ENCODE peak calls at places on chromosomes 6 and 20, in eight cellular contexts. Z, C, K, N, A, B, X and Q are unnamed samples.

GRCh38 chr6:14889172-14889571 is 356.7 kb upstream of the JARID2 start:
- DNase-seq in C (no peak), A (peak; percentile 81), Z (no peak), N (no peak), B (no peak), K (peak; percentile 36), X (no peak), Q (peak; percentile 34)

GRCh38 chr20:53917145-53918009 is 153.0 kb downstream of the BCAS1 start:
- DNase-seq in A (peak; percentile 76), Z (no peak), N (peak; percentile 80), K (peak; percentile 63), B (no peak), X (no peak), C (no peak), Q (peak; percentile 77)

GRCh38 chr6:30837870-30838269 is 46.4 kb upstream of the DDR1 start:
- DNase-seq in C (no peak), K (no peak), A (peak; percentile 32), B (no peak), N (no peak), Z (no peak), X (no peak), Q (no peak)

GRCh38 chr6:25005010-25005409 is 69.2 kb upstream of the RIPOR2 start:
- DNase-seq in X (no peak), Z (no peak), A (no peak), C (no peak), N (no peak), B (no peak), K (no peak), Q (no peak)

GRCh38 chr6:382883-383420 is 8.6 kb upstream of the IRF4 start:
- DNase-seq in C (no peak), A (no peak), B (no peak), K (no peak), X (no peak), Z (no peak), N (peak; percentile 55), Q (no peak)

GRCh38 chr6:85498596-85499258 is 48.8 kb downstream of the NT5E start:
- DNase-seq in C (no peak), A (peak; percentile 91), K (no peak), X (no peak), N (no peak), Z (no peak), B (no peak), Q (peak; percentile 33)

GRCh38 chr6:87154641-87155271 is 609 bp upstream of the ZNF292 start:
- DNase-seq in Z (no peak), X (no peak), A (peak; percentile 59), K (peak; percentile 84), N (no peak), B (peak; percentile 59), C (peak; percentile 89), Q (peak; percentile 83)

GRCh38 chr6:142822383-142822782 is 122.6 kb downstream of the HIVEP2 start:
- DNase-seq in A (no peak), Z (no peak), X (no peak), C (no peak), N (no peak), K (no peak), B (no peak), Q (no peak)

GRCh38 chr20:32675223-32675975 is 1.7 kb upstream of the C20orf203 start:
- DNase-seq in A (no peak), B (no peak), C (no peak), N (no peak), X (no peak), Z (no peak), K (no peak), Q (no peak)

GRCh38 chr6:160967351-160967750 is 24.2 kb upstream of the MAP3K4 start:
- DNase-seq in Z (no peak), C (no peak), B (no peak), K (no peak), A (no peak), X (no peak), N (no peak), Q (no peak)

GRCh38 chr6:159463440-159463839 is 229.6 kb downstream of the SOD2 start:
- DNase-seq in C (peak; percentile 7), B (no peak), X (no peak), N (no peak), Z (no peak), A (no peak), K (peak; percentile 5), Q (peak; percentile 29)

GRCh38 chr20:33299111-33299603 is 16.1 kb downstream of the BPIFB1 start:
- DNase-seq in A (peak; percentile 81), K (peak; percentile 33), B (no peak), Z (peak; percentile 83), N (no peak), C (peak; percentile 53), X (peak; percentile 58), Q (peak; percentile 29)

GRCh38 chr20:1894471-1894950 is 696 bp upstream of the SIRPA start:
- DNase-seq in Z (peak; percentile 90), N (peak; percentile 83), C (peak; percentile 58), K (no peak), X (no peak), B (no peak), A (peak; percentile 62), Q (peak; percentile 86)

GRCh38 chr6:35168461-35168861 is 27.3 kb upstream of the TCP11 start:
- DNase-seq in C (no peak), N (no peak), X (no peak), A (no peak), Z (no peak), B (no peak), K (no peak), Q (no peak)

GRCh38 chr6:134282816-134283215 is 35.1 kb downstream of the SGK1 start:
- DNase-seq in N (no peak), X (no peak), C (no peak), K (no peak), Z (no peak), B (no peak), A (no peak), Q (no peak)

GRCh38 chr6:130355572-130355971 is 10.2 kb upstream of the TMEM200A start:
- DNase-seq in C (no peak), N (no peak), Z (no peak), K (no peak), B (no peak), X (no peak), A (no peak), Q (no peak)
- TF ChIP-seq CTCF in C (no peak), N (no peak), Z (no peak), K (no peak), B (no peak), X (no peak), A (no peak), Q (no peak)

GRCh38 chr20:4060054-4060795 is 44.9 kb upstream of the RNF24 start:
- DNase-seq in B (no peak), N (peak; percentile 71), Z (peak; percentile 83), C (no peak), K (no peak), X (no peak), A (no peak), Q (no peak)
- H3K4me3 ChIP-seq in B (no peak overlapping the region), N (no peak overlapping the region), Z (no peak overlapping the region), C (no peak overlapping the region), K (no peak overlapping the region), X (no peak overlapping the region), A (no peak overlapping the region), Q (no peak overlapping the region)

DNA sequence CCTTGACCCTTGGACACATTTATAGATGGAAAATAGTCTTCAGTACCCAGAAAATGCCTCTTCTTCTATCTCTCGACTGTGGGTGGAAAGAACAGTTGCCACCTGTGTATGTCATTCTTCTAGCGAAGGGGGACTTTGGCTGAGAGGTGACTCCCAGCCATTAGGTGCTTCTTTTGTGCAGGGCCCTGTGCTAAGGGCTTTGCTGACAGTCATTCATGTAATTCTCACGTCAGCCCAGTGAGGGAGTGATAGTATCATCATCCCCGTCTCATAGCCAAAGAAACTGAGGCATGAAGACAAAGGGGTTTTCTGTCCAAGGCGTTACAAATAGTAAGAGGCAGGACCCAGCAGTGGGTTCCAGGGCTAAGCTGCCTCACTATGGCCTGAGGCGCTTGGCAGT is 160.8 kb downstream of the SCML4 start:
- DNase-seq in C (no peak), X (no peak), Z (no peak), K (no peak), N (no peak), B (no peak), A (no peak), Q (no peak)
- TF ChIP-seq CTCF in C (no peak), X (no peak), Z (no peak), K (no peak), N (no peak), B (no peak), A (no peak), Q (no peak)

GRCh38 chr6:27743787-27744186 is 168.4 kb downstream of the OR2B2 start:
- DNase-seq in N (no peak), X (no peak), B (no peak), A (no peak), C (no peak), K (no peak), Z (no peak), Q (no peak)
- H3K4me3 ChIP-seq in N (no peak overlapping the region), X (no peak overlapping the region), B (no peak overlapping the region), A (no peak overlapping the region), C (no peak overlapping the region), K (no peak overlapping the region), Z (no peak overlapping the region), Q (no peak overlapping the region)

DNA sequence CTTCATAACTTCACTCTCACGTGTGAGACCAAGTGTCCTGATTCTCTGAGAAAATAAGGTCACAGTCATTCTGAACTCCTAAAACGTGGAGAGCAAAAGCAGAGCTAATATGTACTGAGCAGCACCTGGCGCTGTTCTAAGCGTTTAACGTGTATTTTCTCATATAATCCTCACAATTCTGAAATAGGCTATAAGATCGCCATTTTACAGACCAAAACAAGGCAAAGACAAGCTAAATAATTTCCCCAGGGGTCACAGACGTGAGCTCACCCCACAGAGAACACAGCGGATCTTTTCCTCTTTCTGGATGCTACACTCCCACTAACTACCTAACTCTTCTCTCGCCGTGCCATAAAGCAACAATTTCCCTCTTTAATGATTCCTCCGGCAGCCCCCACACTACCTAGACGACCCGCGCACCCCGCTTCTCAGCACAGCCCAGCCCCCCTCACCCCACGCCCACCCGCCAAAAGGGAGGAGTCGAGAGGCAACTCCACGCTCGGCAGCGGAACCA is 636 bp downstream of the SUPT3H start:
- DNase-seq in C (peak; percentile 17), Z (no peak), K (no peak), A (peak; percentile 24), X (no peak), N (peak; percentile 80), B (no peak), Q (no peak)
- TF ChIP-seq CTCF in C (no peak), Z (no peak), K (no peak), A (no peak), X (no peak), N (no peak), B (no peak), Q (no peak)

DNA sequence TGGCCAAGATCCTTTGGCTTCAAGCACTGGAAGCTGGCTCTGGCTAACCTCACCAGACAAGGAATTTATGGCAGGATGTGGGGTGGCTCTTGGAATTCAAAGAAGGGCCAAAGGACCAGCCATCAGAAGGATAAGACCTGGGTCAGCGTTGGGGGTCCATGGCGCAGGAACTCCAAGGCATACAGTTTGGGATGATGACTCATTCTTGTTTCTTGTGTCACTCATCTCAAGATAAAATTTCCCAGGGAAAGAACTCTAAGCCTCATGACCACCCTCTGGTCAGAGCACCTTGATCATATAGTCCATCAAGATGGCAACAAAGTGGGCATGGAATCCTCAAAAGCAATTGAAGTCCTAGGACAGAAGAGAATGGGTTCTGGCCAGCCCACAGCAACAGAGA is 4.8 kb downstream of the ZBTB9 start:
- DNase-seq in B (no peak), C (no peak), Z (no peak), K (no peak), A (no peak), X (no peak), N (no peak), Q (no peak)
- H3K4me3 ChIP-seq in B (no peak overlapping the region), C (no peak overlapping the region), Z (no peak overlapping the region), K (no peak overlapping the region), A (no peak overlapping the region), X (no peak overlapping the region), N (no peak overlapping the region), Q (no peak overlapping the region)